ENCODE peak calls at places on chromosomes 12 and 14, in eight cellular contexts. B, I, Z, C, W, E, J and U are unnamed samples.

GRCh38 chr14:62655161-62655560 is 390.1 kb downstream of the KCNH5 start:
- DNase-seq in B (no peak), I (no peak), E (no peak), W (no peak), C (peak), Z (no peak), J (no peak), U (no peak)

GRCh38 chr12:66086001-66086400 is 44.5 kb downstream of the LLPH start:
- DNase-seq in E (no peak), J (no peak), Z (no peak), W (no peak), C (no peak), I (no peak), B (no peak), U (no peak)

GRCh38 chr12:104741072-104741471 is 217.0 kb downstream of the SLC41A2 start:
- DNase-seq in W (no peak), I (no peak), C (no peak), J (no peak), Z (no peak), E (no peak), B (no peak), U (no peak)

GRCh38 chr12:122888232-122888752 is 7.6 kb downstream of the VPS37B start:
- DNase-seq in I (peak), Z (peak), B (peak), J (no peak), E (peak), W (peak), C (peak), U (peak)

GRCh38 chr12:28872654-28873268 is 276.3 kb upstream of the FAR2 start:
- DNase-seq in C (peak), W (peak), B (peak), J (no peak), Z (no peak), I (peak), E (no peak), U (peak)

GRCh38 chr14:96829791-96830190 is 32.6 kb downstream of the VRK1 start:
- DNase-seq in C (no peak), W (no peak), I (no peak), Z (no peak), E (no peak), B (no peak), J (no peak), U (no peak)

GRCh38 chr12:106425061-106425706 is 67.6 kb downstream of the POLR3B start:
- DNase-seq in W (peak), B (no peak), Z (no peak), E (no peak), I (no peak), C (no peak), J (no peak), U (no peak)

GRCh38 chr12:78375461-78375860 is 489.1 kb upstream of the SYT1 start:
- DNase-seq in E (no peak), J (no peak), B (no peak), I (no peak), W (no peak), C (no peak), Z (no peak), U (no peak)

GRCh38 chr14:57189070-57189469 is 79.6 kb downstream of the EXOC5 start:
- DNase-seq in B (peak), W (peak), I (peak), C (peak), E (no peak), Z (no peak), J (no peak), U (peak)

GRCh38 chr12:81077686-81078441 is at the start of gene ACSS3:
- DNase-seq in W (peak), B (peak), I (peak), Z (peak), E (peak), C (peak), J (no peak), U (peak)

GRCh38 chr12:132605892-132606291 is 4.5 kb downstream of the LRCOL1 start:
- DNase-seq in E (no peak), I (no peak), J (no peak), C (no peak), W (no peak), Z (no peak), B (no peak), U (no peak)

GRCh38 chr14:99263564-99264330 is 8.2 kb downstream of the BCL11B start:
- DNase-seq in E (no peak), I (no peak), C (no peak), Z (no peak), B (no peak), J (no peak), W (no peak), U (no peak)

GRCh38 chr12:124369055-124369900 is 74.4 kb downstream of the RFLNA start:
- DNase-seq in W (no peak), Z (peak), C (peak), I (peak), J (peak), E (peak), B (peak), U (peak)
- H3K4me3 ChIP-seq in W (no peak), Z (peak), C (no peak), I (no peak), J (no peak), E (peak), B (no peak), U (no peak)

GRCh38 chr12:108839890-108840230 is 17.5 kb downstream of the SSH1 start:
- DNase-seq in I (no peak), B (no peak), E (peak), Z (peak), J (no peak), C (no peak), W (no peak), U (no peak)

GRCh38 chr12:108837239-108837638 is 20.1 kb downstream of the SSH1 start:
- DNase-seq in C (no peak), I (no peak), B (no peak), E (no peak), J (no peak), W (no peak), Z (peak), U (no peak)

GRCh38 chr12:108839011-108839889 is 18.1 kb downstream of the SSH1 start:
- DNase-seq in E (peak), B (peak), W (no peak), I (peak), J (peak), C (peak), Z (peak), U (peak)

GRCh38 chr12:108837680-108838079 is 19.7 kb downstream of the SSH1 start:
- DNase-seq in J (no peak), C (no peak), E (no peak), Z (peak), B (no peak), W (no peak), I (no peak), U (no peak)

DNA sequence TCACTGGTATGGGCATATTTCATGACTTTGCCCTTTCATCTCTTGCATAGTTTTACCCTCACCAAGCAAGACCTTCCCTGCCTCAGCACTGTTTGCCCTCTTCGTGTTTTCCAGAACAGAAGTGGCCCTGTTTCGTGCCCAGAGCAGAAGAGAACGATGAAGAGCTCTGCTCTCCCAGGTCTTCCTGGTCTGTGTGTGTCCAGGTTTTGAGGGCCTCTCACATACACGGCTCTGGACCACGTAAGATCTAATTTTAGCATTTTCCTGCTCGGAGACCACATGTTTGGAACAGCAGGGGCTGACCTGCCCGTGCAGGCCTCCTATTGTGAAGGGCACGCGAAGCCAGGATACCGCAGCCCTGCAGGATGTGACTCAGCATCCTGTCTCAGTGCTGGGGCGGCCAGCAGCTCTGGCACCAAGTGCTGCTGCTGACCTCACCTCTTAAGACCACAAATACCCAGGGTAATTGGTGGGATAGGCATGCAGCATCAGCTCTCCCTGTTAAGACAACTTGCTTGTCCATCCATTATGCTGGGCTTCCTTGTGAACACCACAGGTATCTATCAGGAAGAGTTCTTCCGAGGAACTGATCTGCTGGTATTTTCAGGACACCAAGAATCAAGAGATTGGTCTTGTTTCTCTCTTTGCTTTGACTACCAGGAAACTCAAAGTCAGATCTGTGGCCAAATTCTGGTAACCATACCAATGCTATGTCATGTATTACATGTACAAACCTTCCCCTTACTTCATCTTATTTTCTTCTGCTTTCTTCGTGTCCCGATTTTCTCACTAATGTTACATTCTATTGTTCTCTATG is 19.0 kb downstream of the SSH1 start:
- DNase-seq in Z (peak), J (peak), E (peak), W (peak), B (peak), I (peak), C (peak), U (peak)
- H3K4me3 ChIP-seq in Z (no peak), J (no peak), E (no peak), W (no peak), B (no peak), I (no peak), C (no peak), U (no peak)

GRCh38 chr12:94147377-94147990 is 893 bp upstream of the PLXNC1 start:
- DNase-seq in E (no peak), J (no peak), C (no peak), B (no peak), Z (no peak), W (no peak), I (no peak), U (no peak)
- H3K4me3 ChIP-seq in E (peak), J (peak), C (peak), B (no peak), Z (peak), W (no peak), I (peak), U (peak)

GRCh38 chr14:21915814-21916213 is 242.2 kb upstream of the OR4E1 start:
- DNase-seq in J (no peak), I (peak), C (peak), B (peak), E (no peak), W (no peak), Z (no peak), U (no peak)

GRCh38 chr14:21913759-21914158 is 240.1 kb upstream of the OR4E1 start:
- DNase-seq in I (peak), E (no peak), Z (peak), C (peak), W (peak), J (no peak), B (peak), U (peak)

GRCh38 chr14:21917699-21918436 is 244.2 kb upstream of the OR4E1 start:
- DNase-seq in I (peak), W (peak), Z (no peak), E (no peak), C (peak), B (peak), J (no peak), U (peak)

GRCh38 chr14:21910260-21910659 is 236.6 kb upstream of the OR4E1 start:
- DNase-seq in I (no peak), Z (no peak), W (no peak), J (no peak), C (no peak), E (no peak), B (no peak), U (no peak)

DNA sequence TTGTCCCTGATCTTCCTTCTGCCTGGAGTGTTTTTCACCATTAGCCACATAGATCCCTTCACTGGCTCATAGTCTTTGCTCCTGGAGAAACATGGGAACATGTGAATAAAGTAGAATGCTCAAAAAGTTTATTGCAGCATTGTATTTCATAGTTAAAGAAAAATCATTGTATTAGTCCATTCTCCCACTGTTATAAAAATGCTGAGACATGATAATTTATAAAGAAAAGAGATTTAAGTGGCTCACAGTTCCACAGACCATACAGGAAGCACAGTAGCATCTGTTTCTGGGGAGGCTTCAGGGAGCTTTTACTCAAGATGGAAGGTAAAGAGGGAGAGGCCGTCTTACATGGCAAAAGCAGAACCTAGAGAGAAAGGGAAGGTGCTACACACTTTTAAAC is 238.3 kb upstream of the OR4E1 start:
- DNase-seq in B (no peak), Z (no peak), J (no peak), C (no peak), E (no peak), W (no peak), I (no peak), U (no peak)
- H3K4me3 ChIP-seq in B (no peak), Z (no peak), J (no peak), C (no peak), E (no peak), W (no peak), I (no peak), U (no peak)

DNA sequence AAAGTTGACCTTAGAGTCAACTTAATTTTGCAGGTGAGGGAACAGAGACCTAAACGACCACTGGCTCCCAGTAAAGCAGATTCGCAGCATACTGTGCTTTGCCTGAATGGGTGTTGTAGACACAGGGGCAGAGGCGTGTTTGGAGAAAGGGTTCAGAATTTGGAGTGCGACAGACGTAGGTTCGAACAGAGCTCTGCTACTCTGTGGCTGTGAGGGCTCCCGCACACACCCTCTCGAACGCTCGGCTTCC is 240 bp upstream of the TOMM20L start:
- DNase-seq in J (no peak), Z (no peak), E (no peak), W (no peak), B (no peak), C (no peak), I (no peak), U (no peak)
- H3K4me3 ChIP-seq in J (peak), Z (peak), E (peak), W (no peak), B (peak), C (peak), I (peak), U (peak)

DNA sequence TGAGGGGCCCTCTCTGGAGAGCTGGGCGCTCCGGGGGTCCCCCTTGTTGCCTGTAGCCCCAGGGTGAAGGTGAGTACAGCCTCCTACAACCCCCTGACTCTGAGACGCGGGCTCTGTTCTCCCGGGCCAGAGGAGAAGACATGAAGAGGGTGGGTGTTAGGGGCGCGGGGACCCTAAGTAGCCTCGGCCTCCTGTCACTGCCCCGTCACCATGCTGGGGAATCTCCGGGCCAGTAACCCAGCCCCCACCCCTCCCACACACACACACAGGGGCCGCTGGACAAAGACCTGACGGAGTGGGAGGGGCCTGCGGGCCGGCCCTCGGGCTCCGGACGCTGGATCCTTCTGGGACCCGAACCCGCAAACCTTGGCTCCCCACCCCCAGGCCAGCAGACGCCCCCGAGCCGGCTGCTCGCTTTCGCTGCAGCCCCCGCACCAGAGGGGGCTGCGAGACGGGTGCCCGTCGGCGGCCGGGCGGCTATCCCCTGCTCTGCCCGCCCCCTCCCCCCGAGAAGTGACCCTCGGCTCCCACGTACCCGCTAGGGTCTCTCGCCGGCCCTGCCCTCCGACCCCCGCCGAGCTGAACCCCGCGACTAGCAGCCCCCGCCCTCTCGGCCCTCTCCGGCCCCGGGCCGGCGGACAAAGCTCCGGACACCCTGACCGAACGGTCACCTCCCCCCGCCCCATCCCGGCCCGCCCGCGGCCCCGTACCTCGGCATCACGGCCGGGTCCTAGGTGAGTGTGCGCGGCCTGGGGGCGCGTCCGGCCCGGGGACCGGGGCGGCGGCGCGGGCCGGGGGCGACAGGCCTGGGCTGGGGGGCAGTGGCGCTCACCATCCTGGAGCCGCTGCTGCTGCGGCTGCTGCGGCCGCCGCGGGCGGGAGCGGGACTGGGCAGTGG is at the start of gene FIGNL2:
- DNase-seq in Z (no peak), I (peak), W (peak), C (no peak), B (no peak), J (no peak), E (peak), U (no peak)
- H3K4me3 ChIP-seq in Z (peak), I (peak), W (peak), C (peak), B (no peak), J (peak), E (peak), U (no peak)

DNA sequence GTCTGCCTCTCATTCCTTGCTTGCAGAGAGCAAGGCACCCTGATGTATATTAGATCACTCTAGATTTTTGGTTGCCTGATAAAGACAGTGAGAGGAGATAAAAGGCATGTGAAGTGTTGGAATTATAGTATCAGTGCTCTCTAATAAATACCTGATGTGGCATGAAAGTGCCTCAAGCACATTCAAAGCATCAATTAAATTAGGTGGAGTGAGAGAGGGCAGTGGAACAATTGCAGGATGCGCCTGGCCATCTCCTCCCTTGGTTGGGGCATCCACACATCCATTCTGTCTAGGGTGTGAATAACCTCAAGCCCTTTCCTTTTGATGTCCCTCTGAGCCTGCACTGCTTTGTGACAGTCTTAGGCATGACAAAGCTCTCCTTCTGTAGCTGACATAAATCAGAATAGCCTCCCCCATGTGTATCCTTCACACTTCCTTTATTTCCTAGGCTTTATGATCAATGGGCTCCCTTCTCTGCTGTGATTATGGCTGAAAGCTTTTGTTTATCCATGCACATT is 13.6 kb downstream of the EMP1 start:
- DNase-seq in C (no peak), J (no peak), Z (no peak), B (no peak), E (no peak), W (peak), I (no peak), U (no peak)
- H3K4me3 ChIP-seq in C (no peak), J (no peak), Z (no peak), B (no peak), E (no peak), W (no peak), I (no peak), U (no peak)

DNA sequence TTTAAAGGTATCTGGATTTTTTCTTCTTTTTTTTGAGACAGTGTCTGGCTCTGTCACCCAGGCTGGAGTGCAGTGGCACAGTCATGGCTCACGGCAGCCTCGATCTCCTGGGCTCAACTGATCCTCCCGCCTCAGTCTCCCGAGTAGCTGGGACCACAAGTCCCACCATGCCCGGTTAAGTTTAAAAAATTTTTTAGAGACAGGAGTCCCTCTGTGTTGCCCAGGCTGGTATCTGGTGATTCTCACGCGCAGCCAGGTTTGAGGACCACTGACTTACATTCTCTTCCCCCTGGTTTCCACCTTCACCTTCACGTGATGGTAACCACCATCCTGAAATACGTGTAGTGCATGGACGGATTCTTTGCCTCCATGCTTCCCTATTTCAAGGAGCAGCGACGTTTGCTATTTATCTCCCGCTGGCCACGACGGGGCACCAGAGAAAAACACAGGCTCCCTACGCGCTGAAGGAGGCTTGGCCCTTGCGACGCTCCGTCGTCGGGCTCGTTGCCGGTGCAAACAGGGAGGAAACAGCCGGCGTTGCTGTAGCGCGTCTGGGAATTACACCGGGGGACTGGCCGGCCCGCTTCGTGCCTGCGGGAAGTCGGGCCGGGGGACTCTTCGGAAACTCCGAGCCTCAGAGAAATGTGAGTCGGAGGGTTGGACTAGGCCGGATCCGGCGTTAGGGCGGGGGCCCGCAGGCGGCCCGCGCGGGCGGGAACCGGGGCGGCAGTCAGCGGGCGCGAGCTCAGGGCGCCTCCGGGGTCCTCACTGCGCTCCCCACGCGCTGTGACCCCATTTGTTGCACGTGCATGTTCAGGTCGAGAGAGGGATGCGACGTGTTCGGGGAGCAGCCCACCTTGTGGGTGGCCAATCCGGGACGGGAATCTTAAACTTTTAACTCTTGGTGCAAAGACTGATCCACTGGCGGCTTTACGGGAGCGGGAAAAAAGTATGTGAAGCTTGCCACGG is at the start of gene TCHP:
- DNase-seq in J (peak), Z (peak), C (peak), W (peak), I (peak), E (peak), B (peak), U (peak)
- H3K4me3 ChIP-seq in J (peak), Z (peak), C (peak), W (peak), I (peak), E (peak), B (peak), U (peak)